ENCODE peak calls at places on chromosome 22, in five cellular contexts. One of them, this sample, is unnamed.

GRCh38 chr22:50303848-50304527 is 3.5 kb downstream of the PLXNB2 start:
- DNase-seq in H9: peak; percentile 77
- DNase-seq in neuronal stem cell: no peak
- DNase-seq in mesenchymal stem cell: no peak
- DNase-seq in mesendoderm: peak; percentile 68
- DNase-seq in this sample: no peak

GRCh38 chr22:28920757-28921584 is 37.6 kb downstream of the ZNRF3 start:
- DNase-seq in H9: no peak
- DNase-seq in neuronal stem cell: no peak
- DNase-seq in mesenchymal stem cell: no peak
- DNase-seq in mesendoderm: no peak
- DNase-seq in this sample: no peak

GRCh38 chr22:42520663-42521546 is 1.3 kb upstream of the RRP7A start:
- DNase-seq in neuronal stem cell: no peak
- DNase-seq in mesenchymal stem cell: peak; percentile 17
- DNase-seq in H9: no peak
- DNase-seq in mesendoderm: no peak
- DNase-seq in this sample: no peak

GRCh38 chr22:24951942-24952836 is at the start of gene KIAA1671:
- DNase-seq in neuronal stem cell: peak; percentile 98
- DNase-seq in mesenchymal stem cell: peak; percentile 77
- DNase-seq in H9: peak; percentile 98
- DNase-seq in mesendoderm: peak; percentile 98
- DNase-seq in this sample: peak; percentile 27

GRCh38 chr22:41910599-41911291 is 4.1 kb downstream of the SHISA8 start:
- DNase-seq in mesenchymal stem cell: no peak
- DNase-seq in neuronal stem cell: no peak
- DNase-seq in mesendoderm: no peak
- DNase-seq in H9: no peak
- DNase-seq in this sample: no peak

GRCh38 chr22:26450453-26451185 is 21.6 kb downstream of the ASPHD2 start:
- DNase-seq in mesendoderm: peak; percentile 40
- DNase-seq in mesenchymal stem cell: no peak
- DNase-seq in H9: no peak
- DNase-seq in neuronal stem cell: no peak
- DNase-seq in this sample: no peak

GRCh38 chr22:27512283-27512761 is 289.2 kb downstream of the MN1 start:
- DNase-seq in mesendoderm: no peak
- DNase-seq in neuronal stem cell: no peak
- DNase-seq in H9: no peak
- DNase-seq in mesenchymal stem cell: peak; percentile 84
- DNase-seq in this sample: peak; percentile 97

GRCh38 chr22:41833369-41834004 is 582 bp downstream of the SREBF2 start:
- DNase-seq in neuronal stem cell: no peak
- DNase-seq in H9: no peak
- DNase-seq in mesenchymal stem cell: peak; percentile 48
- DNase-seq in mesendoderm: no peak
- DNase-seq in this sample: no peak

GRCh38 chr22:49322861-49323622 is 504.6 kb downstream of the BRD1 start:
- DNase-seq in H9: no peak
- DNase-seq in mesendoderm: no peak
- DNase-seq in neuronal stem cell: no peak
- DNase-seq in mesenchymal stem cell: no peak
- DNase-seq in this sample: no peak

GRCh38 chr22:49305215-49305965 is 522.3 kb downstream of the BRD1 start:
- DNase-seq in mesenchymal stem cell: no peak
- DNase-seq in mesendoderm: peak; percentile 72
- DNase-seq in H9: peak; percentile 89
- DNase-seq in neuronal stem cell: peak; percentile 78
- DNase-seq in this sample: no peak

GRCh38 chr22:48444320-48445112 is 1383.2 kb downstream of the BRD1 start:
- DNase-seq in mesenchymal stem cell: no peak
- DNase-seq in H9: no peak
- DNase-seq in neuronal stem cell: no peak
- DNase-seq in mesendoderm: no peak
- DNase-seq in this sample: no peak

DNA sequence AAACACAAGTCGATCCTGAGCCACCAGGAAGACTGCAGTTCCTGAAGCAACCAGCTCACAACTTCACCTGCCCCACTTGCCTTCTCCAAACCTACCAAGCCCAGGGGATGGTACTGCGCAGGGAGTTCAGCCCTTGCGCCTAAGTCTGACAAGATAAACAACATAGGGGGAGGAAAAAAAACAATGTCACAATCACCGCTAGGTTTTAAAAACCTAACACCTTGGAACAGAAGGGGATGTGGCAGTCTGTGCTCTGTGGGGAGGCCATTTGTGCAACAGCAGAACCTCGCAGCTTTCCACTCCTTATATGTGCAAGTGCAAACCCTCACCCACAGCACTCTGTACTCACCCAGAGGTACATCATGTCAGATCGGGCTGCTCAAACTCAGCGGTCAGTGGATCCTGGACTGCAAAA is 134.2 kb downstream of the RBFOX2 start:
- DNase-seq in mesendoderm: peak; percentile 45
- DNase-seq in mesenchymal stem cell: no peak
- DNase-seq in H9: no peak
- DNase-seq in neuronal stem cell: no peak
- DNase-seq in this sample: no peak
- H3K4ac ChIP-seq in mesendoderm: peak overlapping the region; percentile 21
- H3K4ac ChIP-seq in mesenchymal stem cell: peak overlapping the region; percentile 42
- H3K4ac ChIP-seq in H9: no peak overlapping the region
- H3K4ac ChIP-seq in neuronal stem cell: no peak overlapping the region
- H3K4ac ChIP-seq in this sample: peak overlapping the region; percentile 39

GRCh38 chr22:44157916-44158618 is 22.7 kb upstream of the PARVG start:
- DNase-seq in mesenchymal stem cell: no peak
- DNase-seq in mesendoderm: no peak
- DNase-seq in neuronal stem cell: no peak
- DNase-seq in H9: no peak
- DNase-seq in this sample: no peak

GRCh38 chr22:44159230-44159629 is 21.5 kb upstream of the PARVG start:
- DNase-seq in neuronal stem cell: no peak
- DNase-seq in H9: no peak
- DNase-seq in mesendoderm: no peak
- DNase-seq in mesenchymal stem cell: no peak
- DNase-seq in this sample: no peak

GRCh38 chr22:44159811-44160210 is 20.9 kb upstream of the PARVG start:
- DNase-seq in H9: no peak
- DNase-seq in mesenchymal stem cell: no peak
- DNase-seq in mesendoderm: no peak
- DNase-seq in neuronal stem cell: no peak
- DNase-seq in this sample: no peak

GRCh38 chr22:44160416-44160815 is 20.3 kb upstream of the PARVG start:
- DNase-seq in neuronal stem cell: no peak
- DNase-seq in H9: no peak
- DNase-seq in mesendoderm: no peak
- DNase-seq in mesenchymal stem cell: no peak
- DNase-seq in this sample: no peak

GRCh38 chr22:44158766-44159165 is 22.0 kb upstream of the PARVG start:
- DNase-seq in mesendoderm: no peak
- DNase-seq in H9: no peak
- DNase-seq in neuronal stem cell: no peak
- DNase-seq in mesenchymal stem cell: no peak
- DNase-seq in this sample: no peak
- H3K4ac ChIP-seq in mesendoderm: no peak overlapping the region
- H3K4ac ChIP-seq in H9: no peak overlapping the region
- H3K4ac ChIP-seq in neuronal stem cell: no peak overlapping the region
- H3K4ac ChIP-seq in mesenchymal stem cell: no peak overlapping the region
- H3K4ac ChIP-seq in this sample: no peak overlapping the region

GRCh38 chr22:32698926-32699619 is 102.4 kb upstream of the TIMP3 start:
- DNase-seq in mesenchymal stem cell: no peak
- DNase-seq in mesendoderm: no peak
- DNase-seq in neuronal stem cell: no peak
- DNase-seq in H9: no peak
- DNase-seq in this sample: no peak
- H3K4ac ChIP-seq in mesenchymal stem cell: peak overlapping the region; percentile 60
- H3K4ac ChIP-seq in mesendoderm: no peak overlapping the region
- H3K4ac ChIP-seq in neuronal stem cell: no peak overlapping the region
- H3K4ac ChIP-seq in H9: no peak overlapping the region
- H3K4ac ChIP-seq in this sample: peak overlapping the region; percentile 22

GRCh38 chr22:23217171-23218052 is 37.1 kb downstream of the BCR start:
- DNase-seq in mesendoderm: no peak
- DNase-seq in neuronal stem cell: no peak
- DNase-seq in H9: no peak
- DNase-seq in mesenchymal stem cell: peak; percentile 55
- DNase-seq in this sample: no peak
- H3K4ac ChIP-seq in mesendoderm: no peak overlapping the region
- H3K4ac ChIP-seq in neuronal stem cell: no peak overlapping the region
- H3K4ac ChIP-seq in H9: no peak overlapping the region
- H3K4ac ChIP-seq in mesenchymal stem cell: no peak overlapping the region
- H3K4ac ChIP-seq in this sample: peak overlapping the region; percentile 98

DNA sequence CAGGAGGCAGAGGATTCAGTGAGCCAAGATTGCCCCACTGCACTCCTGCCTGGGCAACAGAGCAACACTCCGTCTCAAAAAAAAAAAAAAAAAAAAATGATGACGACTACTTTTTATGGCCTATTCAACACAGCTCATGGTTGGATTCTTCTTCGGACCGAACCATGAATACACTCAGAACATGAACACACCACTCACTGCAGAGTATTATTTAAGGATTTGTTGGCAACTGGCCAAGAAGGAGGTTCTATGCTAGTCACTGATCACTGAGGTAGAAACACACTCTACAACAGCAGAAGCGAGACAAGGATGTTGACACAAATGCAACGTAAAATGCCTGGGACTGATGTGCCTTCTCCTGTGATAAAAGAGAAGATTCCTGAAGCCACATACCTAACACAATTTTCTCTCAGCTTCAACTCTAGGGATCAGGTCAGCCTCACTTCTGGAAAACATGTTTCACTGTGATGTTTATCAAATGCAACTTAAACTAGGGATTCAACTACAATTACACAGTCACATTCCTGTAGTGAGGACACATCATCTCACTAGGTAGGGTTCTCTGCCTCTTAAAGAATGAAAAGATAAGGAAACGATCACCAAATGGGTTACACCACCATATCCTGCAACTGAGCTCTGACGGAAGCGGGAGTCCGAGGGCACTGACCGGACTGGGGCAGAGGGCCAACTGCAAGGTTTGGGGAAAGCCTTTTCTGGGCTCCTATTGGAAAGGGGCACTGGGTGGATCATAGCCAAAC is 82.5 kb downstream of the SGSM3 start:
- DNase-seq in mesendoderm: peak; percentile 28
- DNase-seq in H9: no peak
- DNase-seq in mesenchymal stem cell: peak; percentile 37
- DNase-seq in neuronal stem cell: no peak
- DNase-seq in this sample: peak; percentile 46
- H3K4ac ChIP-seq in mesendoderm: no peak overlapping the region
- H3K4ac ChIP-seq in H9: no peak overlapping the region
- H3K4ac ChIP-seq in mesenchymal stem cell: no peak overlapping the region
- H3K4ac ChIP-seq in neuronal stem cell: no peak overlapping the region
- H3K4ac ChIP-seq in this sample: peak overlapping the region; percentile 73

GRCh38 chr22:37675930-37676571 is 615 bp downstream of the LGALS1 start:
- DNase-seq in neuronal stem cell: no peak
- DNase-seq in H9: no peak
- DNase-seq in mesenchymal stem cell: peak; percentile 45
- DNase-seq in mesendoderm: no peak
- DNase-seq in this sample: no peak
- H3K4ac ChIP-seq in neuronal stem cell: no peak overlapping the region
- H3K4ac ChIP-seq in H9: no peak overlapping the region
- H3K4ac ChIP-seq in mesenchymal stem cell: peak overlapping the region; percentile 94
- H3K4ac ChIP-seq in mesendoderm: peak overlapping the region; percentile 40
- H3K4ac ChIP-seq in this sample: peak overlapping the region; percentile 99

GRCh38 chr22:38953577-38954413 is 3.6 kb upstream of the APOBEC3A start:
- DNase-seq in neuronal stem cell: no peak
- DNase-seq in mesenchymal stem cell: peak; percentile 7
- DNase-seq in H9: no peak
- DNase-seq in mesendoderm: no peak
- DNase-seq in this sample: no peak
- H3K4ac ChIP-seq in neuronal stem cell: no peak overlapping the region
- H3K4ac ChIP-seq in mesenchymal stem cell: no peak overlapping the region
- H3K4ac ChIP-seq in H9: no peak overlapping the region
- H3K4ac ChIP-seq in mesendoderm: no peak overlapping the region
- H3K4ac ChIP-seq in this sample: no peak overlapping the region

GRCh38 chr22:32951081-32951806 is 106.9 kb downstream of the SYN3 start:
- DNase-seq in mesenchymal stem cell: peak; percentile 62
- DNase-seq in H9: peak; percentile 37
- DNase-seq in neuronal stem cell: no peak
- DNase-seq in mesendoderm: peak; percentile 30
- DNase-seq in this sample: no peak
- H3K4ac ChIP-seq in mesenchymal stem cell: peak overlapping the region; percentile 82
- H3K4ac ChIP-seq in H9: no peak overlapping the region
- H3K4ac ChIP-seq in neuronal stem cell: no peak overlapping the region
- H3K4ac ChIP-seq in mesendoderm: no peak overlapping the region
- H3K4ac ChIP-seq in this sample: no peak overlapping the region

GRCh38 chr22:19875061-19875530 is 20.4 kb upstream of the GNB1L start:
- DNase-seq in H9: peak; percentile 26
- DNase-seq in mesendoderm: no peak
- DNase-seq in mesenchymal stem cell: no peak
- DNase-seq in neuronal stem cell: no peak
- DNase-seq in this sample: no peak
- H3K4ac ChIP-seq in H9: no peak overlapping the region
- H3K4ac ChIP-seq in mesendoderm: no peak overlapping the region
- H3K4ac ChIP-seq in mesenchymal stem cell: no peak overlapping the region
- H3K4ac ChIP-seq in neuronal stem cell: no peak overlapping the region
- H3K4ac ChIP-seq in this sample: peak overlapping the region; percentile 16

GRCh38 chr22:40484906-40485660 is 114.7 kb downstream of the SGSM3 start:
- DNase-seq in mesenchymal stem cell: peak; percentile 49
- DNase-seq in mesendoderm: no peak
- DNase-seq in H9: no peak
- DNase-seq in neuronal stem cell: no peak
- DNase-seq in this sample: peak; percentile 47

GRCh38 chr22:40480996-40481395 is 110.6 kb downstream of the SGSM3 start:
- DNase-seq in H9: no peak
- DNase-seq in mesenchymal stem cell: no peak
- DNase-seq in neuronal stem cell: no peak
- DNase-seq in mesendoderm: no peak
- DNase-seq in this sample: no peak

GRCh38 chr22:40479887-40480538 is 109.6 kb downstream of the SGSM3 start:
- DNase-seq in mesendoderm: no peak
- DNase-seq in neuronal stem cell: no peak
- DNase-seq in H9: no peak
- DNase-seq in mesenchymal stem cell: no peak
- DNase-seq in this sample: peak; percentile 40

GRCh38 chr22:40482886-40483285 is 112.5 kb downstream of the SGSM3 start:
- DNase-seq in H9: no peak
- DNase-seq in mesenchymal stem cell: no peak
- DNase-seq in neuronal stem cell: no peak
- DNase-seq in mesendoderm: no peak
- DNase-seq in this sample: no peak

GRCh38 chr22:40482391-40482790 is 112.0 kb downstream of the SGSM3 start:
- DNase-seq in H9: no peak
- DNase-seq in mesendoderm: no peak
- DNase-seq in mesenchymal stem cell: no peak
- DNase-seq in neuronal stem cell: no peak
- DNase-seq in this sample: no peak
- H3K4ac ChIP-seq in H9: no peak overlapping the region
- H3K4ac ChIP-seq in mesendoderm: no peak overlapping the region
- H3K4ac ChIP-seq in mesenchymal stem cell: no peak overlapping the region
- H3K4ac ChIP-seq in neuronal stem cell: no peak overlapping the region
- H3K4ac ChIP-seq in this sample: no peak overlapping the region

This sample was measured in IMR-90.